ENCODE peak calls at places on chromosomes 13 and 19, in four cellular contexts. E is psoas muscle, J is breast epithelium, T is left lung. U is an unnamed sample.

GRCh38 chr13:57409121-57409520 is 222.4 kb upstream of the PCDH17 start:
- DNase-seq in J (no peak), E (no peak), T (no peak), U (no peak)

GRCh38 chr19:5260381-5260967 is 80.1 kb downstream of the PTPRS start:
- DNase-seq in T (peak; percentile 33), J (no peak), E (no peak), U (no peak)

GRCh38 chr13:99657848-99658265 is 156.6 kb downstream of the TM9SF2 start:
- DNase-seq in J (no peak), T (peak; percentile 79), E (peak; percentile 17), U (no peak)

GRCh38 chr13:32881792-32882175 is 134.4 kb upstream of the KL start:
- DNase-seq in T (no peak), J (no peak), E (no peak), U (no peak)

GRCh38 chr19:39558623-39559117 is 18.7 kb upstream of the EID2 start:
- DNase-seq in E (no peak), T (no peak), J (no peak), U (no peak)

GRCh38 chr13:66984241-66984640 is 245.9 kb downstream of the PCDH9 start:
- DNase-seq in J (no peak), T (no peak), E (no peak), U (no peak)

GRCh38 chr19:43777163-43777700 is 3.5 kb downstream of the KCNN4 start:
- DNase-seq in J (no peak), E (no peak), T (no peak), U (no peak)

GRCh38 chr13:99312493-99312883 is 5.3 kb upstream of the GPR183 start:
- DNase-seq in J (peak; percentile 55), E (peak; percentile 84), T (peak; percentile 65), U (peak; percentile 65)

GRCh38 chr19:2636897-2637683 is 65.4 kb downstream of the GNG7 start:
- DNase-seq in T (peak; percentile 95), J (no peak), E (peak; percentile 67), U (no peak)

GRCh38 chr13:93146584-93147292 is 79.9 kb upstream of the GPC6 start:
- DNase-seq in T (no peak), E (no peak), J (no peak), U (no peak)

GRCh38 chr13:82803341-82803740 is 1078.9 kb downstream of the SLITRK1 start:
- DNase-seq in T (no peak), J (no peak), E (no peak), U (no peak)

GRCh38 chr13:98843482-98843877 is 91.0 kb upstream of the SLC15A1 start:
- DNase-seq in T (no peak), E (no peak), J (no peak), U (peak; percentile 52)

GRCh38 chr13:95564948-95565347 is 12.4 kb downstream of the CLDN10 start:
- DNase-seq in T (no peak), E (no peak), J (no peak), U (no peak)

GRCh38 chr19:383922-384800 is 24.8 kb downstream of the C2CD4C start:
- DNase-seq in J (peak; percentile 12), T (no peak), E (no peak), U (no peak)

GRCh38 chr13:33743438-33744368 is 74.2 kb upstream of the RFC3 start:
- DNase-seq in E (no peak), T (no peak), J (no peak), U (no peak)

GRCh38 chr13:23797276-23797903 is 91.8 kb downstream of the MIPEP start:
- DNase-seq in J (no peak), T (no peak), E (no peak), U (no peak)

GRCh38 chr19:13723206-13723605 is 41.1 kb upstream of the MRI1 start:
- DNase-seq in T (no peak), E (no peak), J (no peak), U (no peak)

GRCh38 chr13:96029002-96029401 is 24.2 kb downstream of the UGGT2 start:
- DNase-seq in J (no peak), E (no peak), T (no peak), U (no peak)

GRCh38 chr19:9132422-9132821 is 5.7 kb upstream of the OR7G3 start:
- DNase-seq in J (no peak), E (no peak), T (no peak), U (no peak)

GRCh38 chr13:23656637-23657036 is 86.4 kb downstream of the TNFRSF19 start:
- DNase-seq in J (no peak), E (no peak), T (no peak), U (no peak)

GRCh38 chr19:43560687-43561086 is 14.6 kb downstream of the XRCC1 start:
- DNase-seq in T (peak; percentile 17), J (no peak), E (no peak), U (no peak)

GRCh38 chr19:49896863-49897621 is at the start of gene IL4I1:
- DNase-seq in J (no peak), T (no peak), E (no peak), U (no peak)

GRCh38 chr19:11673608-11674041 is 65.1 kb downstream of the ZNF823 start:
- DNase-seq in T (no peak), E (peak; percentile 73), J (peak; percentile 55), U (peak; percentile 55)

GRCh38 chr13:41700790-41701310 is 243.5 kb downstream of the RGCC start:
- DNase-seq in T (no peak), J (no peak), E (no peak), U (no peak)

GRCh38 chr13:19606152-19606551 is 27.3 kb upstream of the MPHOSPH8 start:
- DNase-seq in E (no peak), T (no peak), J (no peak), U (no peak)

GRCh38 chr13:112531263-112531794 is 56.6 kb downstream of the TUBGCP3 start:
- DNase-seq in J (no peak), E (no peak), T (no peak), U (no peak)

GRCh38 chr13:112839347-112840105 is 129.5 kb upstream of the MCF2L start:
- DNase-seq in E (no peak), J (no peak), T (no peak), U (no peak)

GRCh38 chr19:4042731-4043082 is 24.0 kb downstream of the ZBTB7A start:
- DNase-seq in J (peak; percentile 53), E (no peak), T (peak; percentile 83), U (no peak)

GRCh38 chr19:1134431-1134830 is 30.6 kb downstream of the GPX4 start:
- DNase-seq in T (no peak), J (no peak), E (no peak), U (no peak)

GRCh38 chr13:20570540-20570939 is 3.6 kb downstream of the IFT88 start:
- DNase-seq in E (no peak), J (no peak), T (no peak), U (no peak)

GRCh38 chr13:83880275-83881027 is 1.8 kb downstream of the SLITRK1 start:
- DNase-seq in E (no peak), J (no peak), T (no peak), U (peak; percentile 48)

GRCh38 chr19:57947419-57948134 is at the start of gene ZNF256:
- DNase-seq in E (peak; percentile 95), J (peak; percentile 92), T (peak; percentile 94), U (peak; percentile 97)

GRCh38 chr13:79281335-79281734 is 124.7 kb downstream of the RBM26 start:
- DNase-seq in E (no peak), J (no peak), T (no peak), U (no peak)

GRCh38 chr19:47797996-47798903 is 6.1 kb downstream of the TPRX1 start:
- DNase-seq in J (no peak), T (no peak), E (no peak), U (no peak)

GRCh38 chr13:27170221-27170520 is 1.4 kb downstream of the USP12 start:
- DNase-seq in T (no peak), J (no peak), E (no peak), U (no peak)

GRCh38 chr13:27170521-27171243 is 929 bp downstream of the USP12 start:
- DNase-seq in T (peak; percentile 86), E (peak; percentile 50), J (no peak), U (peak; percentile 14)

GRCh38 chr13:27171830-27172494 is 351 bp upstream of the USP12 start:
- DNase-seq in J (peak; percentile 85), T (peak; percentile 99), E (peak; percentile 95), U (peak; percentile 93)

GRCh38 chr13:27172495-27172842 is 858 bp upstream of the USP12 start:
- DNase-seq in E (no peak), T (no peak), J (no peak), U (no peak)

DNA sequence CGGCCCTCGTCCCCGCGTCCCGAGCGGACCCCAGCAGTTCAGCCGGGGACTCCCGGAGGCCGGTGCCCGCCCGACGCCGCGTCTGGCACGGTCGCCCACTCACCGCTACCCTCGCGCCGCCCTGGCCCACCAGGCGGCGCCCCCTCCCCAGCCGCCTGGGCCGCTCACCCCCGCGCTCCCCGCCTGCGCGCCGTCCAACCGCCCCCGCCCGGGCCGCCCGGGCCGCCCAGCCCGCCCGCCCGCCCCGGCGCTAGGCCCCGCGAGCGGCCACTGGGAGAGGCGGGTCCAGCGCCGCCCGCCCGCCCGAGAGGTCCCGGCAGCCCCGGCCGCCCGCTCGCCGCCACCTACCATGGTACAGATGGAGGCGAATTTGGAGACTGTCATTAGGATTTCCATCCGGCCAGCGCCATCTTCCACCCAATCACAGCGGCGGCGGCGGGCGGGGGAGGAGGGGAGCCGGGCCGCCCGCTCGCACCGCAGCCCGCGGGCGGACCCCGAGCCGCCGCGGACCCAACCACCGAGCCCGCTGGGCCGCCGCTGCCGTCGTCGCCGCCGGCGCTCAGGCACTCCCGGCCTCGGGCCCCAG is at the start of gene USP12:
- DNase-seq in E (no peak), J (peak; percentile 26), T (no peak), U (peak; percentile 16)
- TF ChIP-seq CTCF in E (peak; percentile 4), J (no peak), T (no peak), U (no peak)

GRCh38 chr19:16324384-16325160 is at the start of gene KLF2:
- DNase-seq in J (peak; percentile 85), E (peak; percentile 96), T (peak; percentile 99), U (peak; percentile 62)
- H3K27me3 ChIP-seq in J (no peaks in the 10 kb centered on the region), E (no peaks in the 10 kb centered on the region), T (no peaks in the 10 kb centered on the region), U (no peaks in the 10 kb centered on the region)

GRCh38 chr13:97298816-97299215 is 76.7 kb downstream of the MBNL2 start:
- DNase-seq in J (no peak), E (no peak), T (no peak), U (no peak)
- H3K4me3 ChIP-seq in J (no peak overlapping the region), E (no peak overlapping the region), T (no peak overlapping the region), U (no peak overlapping the region)

GRCh38 chr19:38263696-38264485 is 482 bp upstream of the SPINT2 start:
- DNase-seq in T (peak; percentile 94), J (peak; percentile 95), E (no peak), U (no peak)
- TF ChIP-seq CTCF in T (no peak), J (no peak), E (no peak), U (no peak)

DNA sequence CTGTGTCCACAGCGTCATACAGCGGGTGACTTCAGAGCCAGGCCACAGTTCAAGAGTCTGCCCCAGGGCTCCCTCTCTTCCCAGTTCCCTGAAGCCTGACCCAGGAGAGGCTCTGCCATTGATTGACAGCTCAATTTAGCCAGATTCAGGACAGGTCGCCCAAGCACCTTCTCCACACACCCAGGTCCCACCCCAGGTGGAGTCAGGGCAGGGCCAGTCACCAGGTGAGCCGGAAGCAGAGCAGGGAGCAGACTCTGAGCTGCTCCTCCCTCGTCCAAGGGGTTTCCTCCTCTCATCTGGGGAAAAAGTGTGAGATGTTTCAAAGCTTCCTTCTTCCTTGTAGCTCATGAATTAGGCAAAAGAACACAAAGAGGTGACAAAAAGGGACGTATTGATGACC is 5.6 kb downstream of the CEACAM7 start:
- DNase-seq in E (no peak), J (no peak), T (no peak), U (no peak)
- H3K27me3 ChIP-seq in E (no peaks in the 10 kb centered on the region), J (peaks cover 18% of the 10 kb centered on the region), T (peaks cover 68% of the 10 kb centered on the region), U (peaks cover 17% of the 10 kb centered on the region)

GRCh38 chr19:18339703-18340102 is 695 bp upstream of the PGPEP1 start:
- DNase-seq in T (no peak), J (no peak), E (no peak), U (no peak)
- H3K4me3 ChIP-seq in T (no peak overlapping the region), J (peak overlapping the region; percentile 93), E (peak overlapping the region; percentile 90), U (peak overlapping the region; percentile 98)